ENCODE peak calls at places on chromosomes 12 and 14, in eight cellular contexts. One of them, this sample, is unnamed.

GRCh38 chr12:108955225-108955835 is 65.5 kb downstream of the SVOP start:
- DNase-seq in uterus: no peak
- DNase-seq in transverse colon: no peak
- DNase-seq in GM12878: no peak
- DNase-seq in A549: peak
- DNase-seq in lower leg skin: no peak
- DNase-seq in heart left ventricle: no peak
- DNase-seq in ovary: no peak
- DNase-seq in this sample: no peak

GRCh38 chr12:19665105-19665900 is 226.0 kb downstream of the AEBP2 start:
- DNase-seq in uterus: no peak
- DNase-seq in A549: no peak
- DNase-seq in ovary: no peak
- DNase-seq in GM12878: no peak
- DNase-seq in heart left ventricle: no peak
- DNase-seq in transverse colon: no peak
- DNase-seq in lower leg skin: no peak
- DNase-seq in this sample: no peak

GRCh38 chr12:100908501-100908900 is 113.9 kb downstream of the ANO4 start:
- DNase-seq in GM12878: no peak
- DNase-seq in uterus: no peak
- DNase-seq in A549: no peak
- DNase-seq in heart left ventricle: no peak
- DNase-seq in transverse colon: no peak
- DNase-seq in ovary: no peak
- DNase-seq in lower leg skin: no peak
- DNase-seq in this sample: no peak

GRCh38 chr14:101181717-101182313 is 278.3 kb upstream of the RTL1 start:
- DNase-seq in A549: no peak
- DNase-seq in GM12878: no peak
- DNase-seq in lower leg skin: peak
- DNase-seq in heart left ventricle: no peak
- DNase-seq in uterus: no peak
- DNase-seq in transverse colon: no peak
- DNase-seq in ovary: no peak
- DNase-seq in this sample: no peak

GRCh38 chr14:49882826-49883694 is 9.8 kb upstream of the ARF6 start:
- DNase-seq in uterus: no peak
- DNase-seq in GM12878: no peak
- DNase-seq in heart left ventricle: no peak
- DNase-seq in lower leg skin: peak
- DNase-seq in transverse colon: no peak
- DNase-seq in A549: no peak
- DNase-seq in ovary: no peak
- DNase-seq in this sample: no peak

GRCh38 chr14:106738075-106738474 is 1211.7 kb downstream of the TMEM121 start:
- DNase-seq in ovary: no peak
- DNase-seq in uterus: no peak
- DNase-seq in lower leg skin: no peak
- DNase-seq in A549: no peak
- DNase-seq in GM12878: no peak
- DNase-seq in heart left ventricle: no peak
- DNase-seq in transverse colon: no peak
- DNase-seq in this sample: no peak

GRCh38 chr14:24195186-24196070 is at the start of gene TM9SF1:
- DNase-seq in transverse colon: peak
- DNase-seq in GM12878: peak
- DNase-seq in A549: peak
- DNase-seq in heart left ventricle: peak
- DNase-seq in uterus: peak
- DNase-seq in ovary: peak
- DNase-seq in lower leg skin: peak
- DNase-seq in this sample: peak

GRCh38 chr14:47539065-47539464 is 136.3 kb downstream of the MDGA2 start:
- DNase-seq in ovary: peak
- DNase-seq in heart left ventricle: peak
- DNase-seq in transverse colon: no peak
- DNase-seq in lower leg skin: no peak
- DNase-seq in uterus: no peak
- DNase-seq in A549: peak
- DNase-seq in GM12878: no peak
- DNase-seq in this sample: no peak

GRCh38 chr14:59125156-59125555 is 63.3 kb upstream of the DAAM1 start:
- DNase-seq in transverse colon: no peak
- DNase-seq in GM12878: no peak
- DNase-seq in heart left ventricle: no peak
- DNase-seq in A549: no peak
- DNase-seq in lower leg skin: no peak
- DNase-seq in ovary: no peak
- DNase-seq in uterus: no peak
- DNase-seq in this sample: no peak

GRCh38 chr12:75813066-75813465 is 218.5 kb downstream of the PHLDA1 start:
- DNase-seq in A549: no peak
- DNase-seq in GM12878: no peak
- DNase-seq in lower leg skin: no peak
- DNase-seq in transverse colon: no peak
- DNase-seq in uterus: no peak
- DNase-seq in ovary: no peak
- DNase-seq in heart left ventricle: no peak
- DNase-seq in this sample: no peak

GRCh38 chr14:44846232-44846824 is 115.4 kb downstream of the KLHL28 start:
- DNase-seq in ovary: no peak
- DNase-seq in GM12878: peak
- DNase-seq in heart left ventricle: no peak
- DNase-seq in A549: peak
- DNase-seq in transverse colon: no peak
- DNase-seq in lower leg skin: no peak
- DNase-seq in uterus: no peak
- DNase-seq in this sample: no peak

GRCh38 chr14:64726585-64726890 is 22.3 kb downstream of the PLEKHG3 start:
- DNase-seq in uterus: peak
- DNase-seq in GM12878: no peak
- DNase-seq in heart left ventricle: no peak
- DNase-seq in ovary: no peak
- DNase-seq in lower leg skin: peak
- DNase-seq in transverse colon: peak
- DNase-seq in A549: peak
- DNase-seq in this sample: no peak

GRCh38 chr12:69284131-69284530 is 44.8 kb downstream of the CPSF6 start:
- DNase-seq in lower leg skin: peak
- DNase-seq in heart left ventricle: peak
- DNase-seq in uterus: peak
- DNase-seq in GM12878: no peak
- DNase-seq in A549: peak
- DNase-seq in transverse colon: peak
- DNase-seq in ovary: peak
- DNase-seq in this sample: peak

GRCh38 chr12:45966486-45966885 is 23.9 kb downstream of the SCAF11 start:
- DNase-seq in GM12878: no peak
- DNase-seq in ovary: no peak
- DNase-seq in heart left ventricle: no peak
- DNase-seq in lower leg skin: no peak
- DNase-seq in transverse colon: no peak
- DNase-seq in A549: peak
- DNase-seq in uterus: no peak
- DNase-seq in this sample: no peak

GRCh38 chr14:100658514-100658886 is 68.2 kb upstream of the DLK1 start:
- DNase-seq in lower leg skin: no peak
- DNase-seq in GM12878: no peak
- DNase-seq in uterus: no peak
- DNase-seq in transverse colon: no peak
- DNase-seq in heart left ventricle: peak
- DNase-seq in ovary: no peak
- DNase-seq in A549: no peak
- DNase-seq in this sample: no peak

GRCh38 chr12:91127751-91128150 is 16.5 kb upstream of the LUM start:
- DNase-seq in lower leg skin: no peak
- DNase-seq in GM12878: no peak
- DNase-seq in A549: peak
- DNase-seq in transverse colon: no peak
- DNase-seq in uterus: no peak
- DNase-seq in heart left ventricle: no peak
- DNase-seq in ovary: no peak
- DNase-seq in this sample: no peak

GRCh38 chr12:57309420-57309819 is 58.4 kb upstream of the STAC3 start:
- DNase-seq in heart left ventricle: no peak
- DNase-seq in GM12878: no peak
- DNase-seq in transverse colon: no peak
- DNase-seq in A549: peak
- DNase-seq in uterus: no peak
- DNase-seq in ovary: no peak
- DNase-seq in lower leg skin: no peak
- DNase-seq in this sample: no peak

GRCh38 chr14:102759416-102759815 is 17.8 kb upstream of the TRAF3 start:
- DNase-seq in GM12878: no peak
- DNase-seq in lower leg skin: no peak
- DNase-seq in heart left ventricle: no peak
- DNase-seq in ovary: no peak
- DNase-seq in transverse colon: no peak
- DNase-seq in A549: no peak
- DNase-seq in uterus: no peak
- DNase-seq in this sample: no peak

GRCh38 chr14:102754370-102755262 is 22.6 kb upstream of the TRAF3 start:
- DNase-seq in A549: no peak
- DNase-seq in lower leg skin: no peak
- DNase-seq in heart left ventricle: no peak
- DNase-seq in uterus: no peak
- DNase-seq in GM12878: no peak
- DNase-seq in transverse colon: no peak
- DNase-seq in ovary: no peak
- DNase-seq in this sample: no peak

GRCh38 chr14:102760485-102761193 is 16.6 kb upstream of the TRAF3 start:
- DNase-seq in heart left ventricle: no peak
- DNase-seq in A549: no peak
- DNase-seq in ovary: no peak
- DNase-seq in lower leg skin: no peak
- DNase-seq in GM12878: no peak
- DNase-seq in transverse colon: no peak
- DNase-seq in uterus: no peak
- DNase-seq in this sample: no peak

GRCh38 chr14:102758087-102758486 is 19.2 kb upstream of the TRAF3 start:
- DNase-seq in uterus: no peak
- DNase-seq in transverse colon: no peak
- DNase-seq in A549: no peak
- DNase-seq in lower leg skin: no peak
- DNase-seq in heart left ventricle: no peak
- DNase-seq in GM12878: no peak
- DNase-seq in ovary: no peak
- DNase-seq in this sample: no peak

GRCh38 chr14:102757646-102758045 is 19.6 kb upstream of the TRAF3 start:
- DNase-seq in GM12878: no peak
- DNase-seq in A549: no peak
- DNase-seq in uterus: no peak
- DNase-seq in ovary: no peak
- DNase-seq in lower leg skin: no peak
- DNase-seq in heart left ventricle: no peak
- DNase-seq in transverse colon: no peak
- DNase-seq in this sample: no peak
- TF ChIP-seq POLR2A in GM12878: peak
- TF ChIP-seq POLR2A in A549: no peak
- TF ChIP-seq POLR2A in uterus: no peak
- TF ChIP-seq POLR2A in ovary: no peak
- TF ChIP-seq POLR2A in lower leg skin: no peak
- TF ChIP-seq POLR2A in heart left ventricle: no peak
- TF ChIP-seq POLR2A in transverse colon: no peak
- TF ChIP-seq POLR2A in this sample: no peak

DNA sequence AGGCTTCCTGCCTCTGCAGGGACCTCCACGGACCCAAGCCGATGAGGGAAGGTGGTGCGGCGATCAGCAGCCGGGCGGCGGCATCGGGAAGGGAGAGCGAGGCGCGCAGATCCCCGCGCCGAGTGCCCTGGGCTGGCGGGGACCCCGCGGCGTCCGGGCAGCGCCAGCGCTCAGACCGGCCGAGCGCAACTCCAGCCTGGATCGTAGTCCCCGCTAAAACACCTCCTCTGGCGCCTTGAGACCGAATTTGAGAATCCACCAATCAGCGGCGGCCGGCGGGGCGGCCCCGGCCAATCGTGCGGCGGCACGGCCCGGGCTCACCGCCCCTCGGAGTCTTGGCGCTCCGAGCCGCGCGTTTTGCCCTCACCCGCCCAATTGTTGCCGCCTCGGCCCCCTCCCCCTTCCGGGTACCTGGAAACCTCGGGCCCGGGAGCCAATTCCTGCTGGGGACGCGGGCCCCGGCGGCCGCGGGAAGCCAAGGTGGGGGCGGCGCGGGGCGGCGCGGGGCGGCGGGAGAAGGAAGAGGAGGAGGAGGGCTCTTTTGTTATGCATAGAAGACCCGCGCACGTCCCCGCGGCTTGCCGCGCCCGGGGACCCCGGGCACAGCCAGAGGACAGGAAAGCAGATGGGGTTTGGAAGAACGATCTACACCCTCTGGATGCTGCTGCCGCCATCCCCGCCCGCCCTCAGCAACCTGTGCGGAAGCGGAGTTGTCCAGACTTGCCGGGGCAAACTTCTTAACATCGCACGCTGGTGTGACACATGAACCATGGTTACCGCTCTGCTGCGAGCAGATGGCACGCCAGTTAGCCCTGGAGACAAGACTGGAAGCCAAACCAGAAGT is at the start of gene E2F7:
- DNase-seq in transverse colon: peak
- DNase-seq in ovary: peak
- DNase-seq in uterus: peak
- DNase-seq in GM12878: peak
- DNase-seq in heart left ventricle: peak
- DNase-seq in A549: peak
- DNase-seq in lower leg skin: peak
- DNase-seq in this sample: peak
- TF ChIP-seq POLR2A in transverse colon: no peak
- TF ChIP-seq POLR2A in ovary: no peak
- TF ChIP-seq POLR2A in uterus: peak
- TF ChIP-seq POLR2A in GM12878: peak
- TF ChIP-seq POLR2A in heart left ventricle: peak
- TF ChIP-seq POLR2A in A549: peak
- TF ChIP-seq POLR2A in lower leg skin: no peak
- TF ChIP-seq POLR2A in this sample: no peak

GRCh38 chr12:112381898-112382796 is at the start of gene HECTD4:
- DNase-seq in uterus: peak
- DNase-seq in heart left ventricle: peak
- DNase-seq in A549: peak
- DNase-seq in ovary: peak
- DNase-seq in GM12878: peak
- DNase-seq in transverse colon: peak
- DNase-seq in lower leg skin: peak
- DNase-seq in this sample: peak
- TF ChIP-seq POLR2A in uterus: peak
- TF ChIP-seq POLR2A in heart left ventricle: peak
- TF ChIP-seq POLR2A in A549: peak
- TF ChIP-seq POLR2A in ovary: peak
- TF ChIP-seq POLR2A in GM12878: peak
- TF ChIP-seq POLR2A in transverse colon: peak
- TF ChIP-seq POLR2A in lower leg skin: no peak
- TF ChIP-seq POLR2A in this sample: peak

DNA sequence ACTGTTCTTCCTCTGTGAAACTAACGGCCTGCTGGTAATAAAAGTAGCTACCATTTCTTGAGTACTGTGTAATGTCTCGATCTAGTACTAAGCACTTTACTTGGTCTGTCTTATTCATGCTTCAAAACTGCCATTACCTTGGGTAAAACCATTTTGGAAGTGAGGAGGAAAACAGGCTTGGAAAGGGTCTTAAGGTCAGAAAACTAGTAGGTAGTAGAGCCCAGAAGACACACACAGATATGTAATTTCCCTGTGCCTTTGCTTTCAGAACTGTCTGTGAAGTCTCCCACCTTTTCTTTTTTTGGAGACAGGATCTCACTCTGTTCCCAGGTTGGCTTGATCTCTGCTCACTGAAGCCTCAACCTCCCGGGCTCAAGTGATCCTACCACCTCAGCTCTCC is 3.4 kb upstream of the DDX55 start:
- DNase-seq in ovary: no peak
- DNase-seq in A549: no peak
- DNase-seq in transverse colon: no peak
- DNase-seq in uterus: no peak
- DNase-seq in lower leg skin: no peak
- DNase-seq in heart left ventricle: no peak
- DNase-seq in GM12878: no peak
- DNase-seq in this sample: no peak
- TF ChIP-seq POLR2A in ovary: no peak
- TF ChIP-seq POLR2A in A549: no peak
- TF ChIP-seq POLR2A in transverse colon: no peak
- TF ChIP-seq POLR2A in uterus: no peak
- TF ChIP-seq POLR2A in lower leg skin: no peak
- TF ChIP-seq POLR2A in heart left ventricle: no peak
- TF ChIP-seq POLR2A in GM12878: no peak
- TF ChIP-seq POLR2A in this sample: no peak